ENCODE peak calls at places on chromosomes 6 and 20, in five cellular contexts. U is Panc1, C is endothelial cell of umbilical vein, D is breast epithelium, J is HL-60. T is an unnamed sample.

GRCh38 chr6:82843291-82843885 is 222.3 kb downstream of the UBE3D start:
- DNase-seq in C (no peak), U (no peak), D (no peak), J (no peak), T (no peak)

GRCh38 chr20:23710771-23711170 is 21.9 kb upstream of the CST4 start:
- DNase-seq in J (no peak), U (no peak), D (no peak), C (no peak), T (no peak)

GRCh38 chr20:32648761-32649615 is 24.8 kb downstream of the C20orf203 start:
- DNase-seq in U (no peak), C (no peak), J (peak), D (peak), T (no peak)

GRCh38 chr20:56897318-56897962 is 268.3 kb downstream of the TFAP2C start:
- DNase-seq in U (no peak), J (no peak), D (no peak), C (no peak), T (no peak)

GRCh38 chr20:24692429-24693190 is 223.2 kb downstream of the SYNDIG1 start:
- DNase-seq in U (no peak), J (peak), C (no peak), D (peak), T (no peak)

GRCh38 chr6:147180926-147181325 is 23.3 kb upstream of the STXBP5 start:
- DNase-seq in J (no peak), U (no peak), C (no peak), D (no peak), T (no peak)

GRCh38 chr6:167141667-167142432 is 15.9 kb downstream of the GPR31 start:
- DNase-seq in D (no peak), U (peak), C (peak), J (peak), T (no peak)

GRCh38 chr20:58850693-58851174 is at the start of gene GNAS-AS1:
- DNase-seq in U (no peak), D (peak), C (no peak), J (no peak), T (peak)

GRCh38 chr6:135592276-135592675 is 94.7 kb upstream of the AHI1 start:
- DNase-seq in C (no peak), J (no peak), D (no peak), U (no peak), T (peak)

GRCh38 chr6:123997223-123997622 is 193.6 kb downstream of the NKAIN2 start:
- DNase-seq in J (no peak), D (no peak), C (no peak), U (no peak), T (no peak)

GRCh38 chr6:13724174-13724573 is 12.5 kb upstream of the RANBP9 start:
- DNase-seq in U (no peak), C (no peak), J (peak), D (peak), T (no peak)

GRCh38 chr20:6051505-6051904 is 2.4 kb downstream of the LRRN4 start:
- DNase-seq in C (peak), D (no peak), U (no peak), J (peak), T (no peak)

GRCh38 chr20:8803065-8803464 is 265.8 kb upstream of the PLCB4 start:
- DNase-seq in U (no peak), J (no peak), C (peak), D (no peak), T (no peak)

GRCh38 chr6:109461733-109462526 is 6.4 kb upstream of the MICAL1 start:
- DNase-seq in C (no peak), U (no peak), J (no peak), D (no peak), T (no peak)

GRCh38 chr6:134678436-134678889 is 271.4 kb downstream of the ALDH8A1 start:
- DNase-seq in C (peak), U (no peak), J (no peak), D (no peak), T (peak)

GRCh38 chr6:94213176-94213575 is 793.8 kb upstream of the EPHA7 start:
- DNase-seq in J (no peak), C (no peak), U (no peak), D (no peak), T (no peak)

GRCh38 chr6:148629197-148629909 is 117.5 kb upstream of the UST start:
- DNase-seq in J (no peak), C (no peak), U (no peak), D (no peak), T (no peak)

GRCh38 chr6:27188885-27189418 is 58.5 kb upstream of the PRSS16 start:
- DNase-seq in D (peak), U (no peak), C (peak), J (peak), T (no peak)

GRCh38 chr20:10666221-10667076 is 7.3 kb downstream of the JAG1 start:
- DNase-seq in C (peak), D (peak), U (no peak), J (no peak), T (no peak)

GRCh38 chr20:34334654-34335407 is 28.2 kb upstream of the ITCH start:
- DNase-seq in D (no peak), C (peak), J (no peak), U (no peak), T (no peak)

GRCh38 chr20:63903796-63904570 is 9.1 kb downstream of the DNAJC5 start:
- DNase-seq in J (peak), C (no peak), D (no peak), U (no peak), T (no peak)

GRCh38 chr20:63913768-63914167 is 18.8 kb downstream of the DNAJC5 start:
- DNase-seq in U (no peak), C (no peak), D (no peak), J (no peak), T (no peak)

GRCh38 chr20:63911171-63911570 is 16.2 kb downstream of the DNAJC5 start:
- DNase-seq in J (no peak), C (no peak), D (no peak), U (no peak), T (no peak)

GRCh38 chr20:63908008-63908682 is 13.2 kb downstream of the DNAJC5 start:
- DNase-seq in D (no peak), U (no peak), C (no peak), J (no peak), T (no peak)
- H3K27ac ChIP-seq in D (no peak), U (no peak), C (no peak), J (peak), T (no peak)

GRCh38 chr6:152378154-152378553 is 259.0 kb downstream of the SYNE1 start:
- DNase-seq in U (no peak), J (no peak), D (no peak), C (no peak), T (no peak)
- H3K4me3 ChIP-seq in U (no peak), J (no peak), D (peak), C (no peak), T (no peak)

DNA sequence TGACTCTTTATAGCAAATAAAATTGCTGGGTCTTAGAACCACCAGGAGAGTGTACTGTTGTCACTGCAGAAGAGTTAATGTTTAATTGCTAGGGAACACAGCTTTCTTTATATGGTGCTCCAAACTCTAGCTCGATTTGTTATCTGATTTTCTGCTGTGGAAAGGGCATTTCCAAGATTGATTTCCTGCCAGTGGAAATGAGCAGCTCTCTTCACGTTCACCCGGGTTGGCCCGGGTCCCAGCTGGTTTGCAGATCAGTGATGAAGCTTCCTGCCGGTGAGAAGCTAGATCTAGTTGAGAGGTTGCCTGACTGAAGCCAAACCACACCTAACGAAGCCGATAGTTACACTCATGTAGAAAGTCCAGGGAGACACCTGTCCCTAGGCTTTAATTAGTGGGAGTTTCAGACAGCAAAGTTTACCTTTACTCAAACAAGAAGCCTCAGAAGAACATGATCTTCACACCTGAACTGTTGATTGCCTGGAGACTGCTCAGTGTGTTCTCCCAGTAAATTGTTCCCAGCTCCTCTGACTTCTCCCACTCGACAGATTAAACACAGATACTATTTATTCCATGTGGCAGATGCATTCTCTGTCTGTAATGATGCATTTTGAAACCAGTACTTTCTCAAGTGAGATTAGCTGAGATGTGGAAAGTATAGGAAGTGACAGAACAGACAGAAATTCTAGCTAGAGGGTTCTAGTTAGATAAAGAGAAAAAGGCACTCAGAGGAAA is 27.8 kb downstream of the PAQR8 start:
- DNase-seq in J (peak), D (no peak), C (peak), U (no peak), T (no peak)
- TF ChIP-seq POLR2AphosphoS5 in J (no peak), D (no peak), C (no peak), U (no peak), T (no peak)

GRCh38 chr6:159680104-159680503 is 12.9 kb downstream of the SOD2 start:
- DNase-seq in J (no peak), U (no peak), C (no peak), D (no peak), T (no peak)
- H3K27ac ChIP-seq in J (no peak), U (no peak), C (no peak), D (no peak), T (no peak)

T was measured in SK-N-MC.